ENCODE peak calls at places on chromosomes 12 and 14, in six cellular contexts. B, C, E, U, F and T are unnamed samples. For H3K4me1, the result is how much of the 10 kb centered on the place peaks cover.

GRCh38 chr12:51593539-51593938 is 2.5 kb downstream of the SCN8A start:
- DNase-seq in B (no peak), C (peak), E (no peak), U (no peak), F (no peak), T (peak)

GRCh38 chr14:105528197-105528858 is 1.9 kb downstream of the TMEM121 start:
- DNase-seq in B (no peak), C (peak), E (peak), U (no peak), F (peak), T (peak)

GRCh38 chr12:4518106-4518728 is 20.5 kb upstream of the RAD51AP1 start:
- DNase-seq in B (no peak), C (peak), E (no peak), U (no peak), F (no peak), T (no peak)

GRCh38 chr12:510071-510825 is 50.5 kb downstream of the B4GALNT3 start:
- DNase-seq in B (no peak), C (no peak), E (no peak), U (no peak), F (no peak), T (no peak)

GRCh38 chr14:71533396-71533795 is 398.8 kb upstream of the RGS6 start:
- DNase-seq in B (no peak), C (peak), E (no peak), U (no peak), F (no peak), T (no peak)

GRCh38 chr14:103391048-103391447 is 5.8 kb downstream of the MARK3 start:
- DNase-seq in B (no peak), C (peak), E (no peak), U (no peak), F (peak), T (peak)

GRCh38 chr12:57592551-57593165 is 1.7 kb downstream of the PIP4K2C start:
- DNase-seq in B (no peak), C (peak), E (no peak), U (no peak), F (no peak), T (no peak)

GRCh38 chr12:82937151-82937550 is 250.4 kb downstream of the TMTC2 start:
- DNase-seq in B (no peak), C (peak), E (no peak), U (no peak), F (no peak), T (no peak)

GRCh38 chr14:50668008-50668851 is at the start of gene SAV1:
- DNase-seq in B (peak), C (peak), E (peak), U (no peak), F (peak), T (peak)
- H3K4me3 ChIP-seq in B (peak), C (peak), E (peak), U (peak), F (peak), T (peak)

GRCh38 chr14:52014601-52015267 is 25.4 kb downstream of the RTRAF start:
- DNase-seq in B (no peak), C (no peak), E (peak), U (no peak), F (no peak), T (peak)

GRCh38 chr14:52013984-52014600 is 24.7 kb downstream of the RTRAF start:
- DNase-seq in B (no peak), C (no peak), E (peak), U (no peak), F (no peak), T (peak)

GRCh38 chr14:52011557-52011956 is 22.2 kb downstream of the RTRAF start:
- DNase-seq in B (no peak), C (no peak), E (no peak), U (no peak), F (no peak), T (no peak)

GRCh38 chr14:52010173-52010693 is 20.9 kb downstream of the RTRAF start:
- DNase-seq in B (no peak), C (no peak), E (no peak), U (no peak), F (no peak), T (no peak)

DNA sequence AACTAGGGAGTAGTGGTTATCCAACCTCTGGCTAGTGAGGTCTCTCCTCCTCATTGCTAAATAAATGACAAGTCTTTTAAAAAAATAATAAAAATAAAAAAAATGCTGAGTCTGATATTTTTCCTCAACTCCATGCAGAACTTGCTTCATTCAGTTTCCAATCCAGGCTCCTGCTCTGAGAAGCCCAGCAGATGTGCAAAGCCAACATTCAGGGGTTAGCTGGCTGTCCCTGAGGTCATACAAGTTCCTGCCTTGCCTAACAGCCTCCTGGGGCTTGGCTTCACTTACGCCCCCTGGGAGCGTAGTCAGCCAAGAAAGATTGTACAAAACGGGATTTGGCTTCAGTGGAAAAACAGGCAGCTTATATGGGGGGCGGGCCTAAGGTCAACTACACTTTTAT is 23.3 kb downstream of the RTRAF start:
- DNase-seq in B (no peak), C (no peak), E (peak), U (no peak), F (no peak), T (no peak)
- H3K4me1 ChIP-seq in B (under half), C (under half), E (half or more), U (under half), F (under half), T (under half)

GRCh38 chr14:41609704-41610183 is 3.1 kb downstream of the LRFN5 start:
- DNase-seq in B (peak), C (peak), E (peak), U (no peak), F (no peak), T (no peak)
- TF ChIP-seq CTCF in B (no peak), C (peak), E (no peak), U (no peak), F (no peak), T (no peak)

DNA sequence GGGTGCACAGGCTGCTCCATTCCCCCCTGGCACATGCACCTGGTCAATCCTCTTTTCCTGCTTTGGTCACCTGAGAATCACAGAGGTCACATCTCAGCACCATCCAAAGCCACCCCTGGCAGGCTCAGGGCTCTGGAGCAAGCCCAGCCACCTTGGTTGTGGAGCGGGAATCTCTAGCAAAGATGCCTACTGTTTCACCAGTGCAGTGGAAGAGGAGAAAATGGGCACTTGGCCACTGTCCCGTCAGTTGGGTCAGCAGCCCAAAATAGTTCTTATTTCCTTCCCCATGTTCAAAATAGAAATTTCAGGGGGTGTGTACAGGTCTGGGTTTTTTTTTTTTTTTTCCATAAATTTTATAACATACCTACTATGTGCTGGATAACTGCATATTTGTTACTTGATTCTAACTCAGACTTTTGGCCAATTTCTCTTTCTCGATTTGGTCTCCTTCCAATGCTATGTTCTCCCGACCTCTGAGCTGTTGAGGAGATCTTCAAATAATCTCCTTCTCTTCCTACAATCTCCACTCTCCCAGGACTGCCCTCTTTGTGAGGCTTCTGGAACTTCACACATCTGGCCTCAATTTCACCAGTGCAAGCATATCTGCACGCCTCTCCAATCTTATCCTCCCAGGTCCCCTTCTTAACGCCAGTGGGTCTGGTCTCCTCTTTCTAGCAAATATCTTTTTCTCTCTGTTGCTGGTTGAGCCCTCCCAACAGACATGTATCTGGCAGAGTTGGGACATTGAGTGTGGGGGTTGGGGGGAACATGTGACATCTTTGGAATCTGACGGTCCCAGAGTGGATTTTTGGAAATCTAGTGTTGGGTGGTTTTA is 18.1 kb downstream of the RTL1 start:
- DNase-seq in B (no peak), C (no peak), E (peak), U (no peak), F (no peak), T (no peak)
- H3K4me3 ChIP-seq in B (no peak), C (no peak), E (no peak), U (no peak), F (no peak), T (no peak)

GRCh38 chr14:23151342-23151741 is 32.1 kb downstream of the SLC7A8 start:
- DNase-seq in B (no peak), C (no peak), E (no peak), U (no peak), F (no peak), T (no peak)
- H3K4me1 ChIP-seq in B (half or more), C (under half), E (half or more), U (half or more), F (under half), T (under half)

GRCh38 chr12:78118036-78118435 is 287.3 kb downstream of the NAV3 start:
- DNase-seq in B (no peak), C (no peak), E (no peak), U (no peak), F (no peak), T (no peak)
- TF ChIP-seq CTCF in B (no peak), C (peak), E (no peak), U (no peak), F (no peak), T (no peak)

GRCh38 chr12:1844223-1844622 is 23.9 kb downstream of the LRTM2 start:
- DNase-seq in B (peak), C (no peak), E (no peak), U (no peak), F (no peak), T (no peak)
- H3K4me3 ChIP-seq in B (no peak), C (no peak), E (no peak), U (no peak), F (no peak), T (no peak)